ENCODE peak calls at places on chromosomes 12 and 14, in ten cellular contexts. One of them, this sample, is unnamed.

GRCh38 chr14:90204516-90204915 is 51.8 kb upstream of the PSMC1 start:
- DNase-seq in glutamatergic neuron: no peak
- DNase-seq in right cardiac atrium: no peak
- DNase-seq in ELR: no peak
- DNase-seq in neural crest cell: no peak
- DNase-seq in transverse colon: no peak
- DNase-seq in stimulated activated CD4-positive, alpha-beta T cell treated with anti-CD3 and anti-CD28 coated beads, Interleukin-1b, Interleukin-23, amount 100 ng/mL, for 48 hours: no peak
- DNase-seq in NCI-H510A: no peak
- DNase-seq in mucosa of descending colon: no peak
- DNase-seq in NCI-H748 treated with DMSO at 0.1 percent for 48 hours: peak; percentile 77
- DNase-seq in this sample: no peak

GRCh38 chr14:88385212-88386101 is at the start of gene SPATA7:
- DNase-seq in glutamatergic neuron: peak; percentile 97
- DNase-seq in right cardiac atrium: peak; percentile 97
- DNase-seq in ELR: peak; percentile 91
- DNase-seq in neural crest cell: peak; percentile 92
- DNase-seq in transverse colon: peak; percentile 95
- DNase-seq in stimulated activated CD4-positive, alpha-beta T cell treated with anti-CD3 and anti-CD28 coated beads, Interleukin-1b, Interleukin-23, amount 100 ng/mL, for 48 hours: peak; percentile 86
- DNase-seq in NCI-H510A: peak; percentile 93
- DNase-seq in mucosa of descending colon: peak; percentile 95
- DNase-seq in NCI-H748 treated with DMSO at 0.1 percent for 48 hours: peak; percentile 97
- DNase-seq in this sample: peak; percentile 94

GRCh38 chr12:131869871-131870418 is 24.5 kb upstream of the ULK1 start:
- DNase-seq in glutamatergic neuron: no peak
- DNase-seq in right cardiac atrium: no peak
- DNase-seq in ELR: peak; percentile 90
- DNase-seq in neural crest cell: no peak
- DNase-seq in transverse colon: no peak
- DNase-seq in stimulated activated CD4-positive, alpha-beta T cell treated with anti-CD3 and anti-CD28 coated beads, Interleukin-1b, Interleukin-23, amount 100 ng/mL, for 48 hours: no peak
- DNase-seq in NCI-H510A: no peak
- DNase-seq in mucosa of descending colon: no peak
- DNase-seq in NCI-H748 treated with DMSO at 0.1 percent for 48 hours: peak; percentile 63
- DNase-seq in this sample: peak; percentile 15

GRCh38 chr14:67453575-67454300 is 34.8 kb downstream of the TMEM229B start:
- DNase-seq in glutamatergic neuron: no peak
- DNase-seq in right cardiac atrium: no peak
- DNase-seq in ELR: no peak
- DNase-seq in neural crest cell: no peak
- DNase-seq in transverse colon: no peak
- DNase-seq in stimulated activated CD4-positive, alpha-beta T cell treated with anti-CD3 and anti-CD28 coated beads, Interleukin-1b, Interleukin-23, amount 100 ng/mL, for 48 hours: no peak
- DNase-seq in NCI-H510A: no peak
- DNase-seq in mucosa of descending colon: no peak
- DNase-seq in NCI-H748 treated with DMSO at 0.1 percent for 48 hours: no peak
- DNase-seq in this sample: no peak

GRCh38 chr14:49940805-49941421 is 48.0 kb downstream of the ARF6 start:
- DNase-seq in glutamatergic neuron: no peak
- DNase-seq in right cardiac atrium: no peak
- DNase-seq in ELR: peak; percentile 39
- DNase-seq in neural crest cell: no peak
- DNase-seq in transverse colon: no peak
- DNase-seq in stimulated activated CD4-positive, alpha-beta T cell treated with anti-CD3 and anti-CD28 coated beads, Interleukin-1b, Interleukin-23, amount 100 ng/mL, for 48 hours: no peak
- DNase-seq in NCI-H510A: no peak
- DNase-seq in mucosa of descending colon: no peak
- DNase-seq in NCI-H748 treated with DMSO at 0.1 percent for 48 hours: no peak
- DNase-seq in this sample: no peak

GRCh38 chr14:20247651-20248246 is 8.7 kb downstream of the OR11H4 start:
- DNase-seq in glutamatergic neuron: no peak
- DNase-seq in right cardiac atrium: no peak
- DNase-seq in ELR: peak; percentile 32
- DNase-seq in neural crest cell: no peak
- DNase-seq in transverse colon: no peak
- DNase-seq in stimulated activated CD4-positive, alpha-beta T cell treated with anti-CD3 and anti-CD28 coated beads, Interleukin-1b, Interleukin-23, amount 100 ng/mL, for 48 hours: no peak
- DNase-seq in NCI-H510A: no peak
- DNase-seq in mucosa of descending colon: no peak
- DNase-seq in NCI-H748 treated with DMSO at 0.1 percent for 48 hours: peak; percentile 5
- DNase-seq in this sample: peak; percentile 14

GRCh38 chr12:59030415-59030814 is 110.1 kb upstream of the LRIG3 start:
- DNase-seq in glutamatergic neuron: no peak
- DNase-seq in right cardiac atrium: no peak
- DNase-seq in ELR: no peak
- DNase-seq in neural crest cell: no peak
- DNase-seq in transverse colon: peak; percentile 70
- DNase-seq in stimulated activated CD4-positive, alpha-beta T cell treated with anti-CD3 and anti-CD28 coated beads, Interleukin-1b, Interleukin-23, amount 100 ng/mL, for 48 hours: no peak
- DNase-seq in NCI-H510A: peak; percentile 25
- DNase-seq in mucosa of descending colon: peak; percentile 73
- DNase-seq in NCI-H748 treated with DMSO at 0.1 percent for 48 hours: no peak
- DNase-seq in this sample: no peak

GRCh38 chr14:41154143-41154807 is 452.4 kb upstream of the LRFN5 start:
- DNase-seq in glutamatergic neuron: no peak
- DNase-seq in right cardiac atrium: peak; percentile 30
- DNase-seq in ELR: no peak
- DNase-seq in neural crest cell: no peak
- DNase-seq in transverse colon: no peak
- DNase-seq in stimulated activated CD4-positive, alpha-beta T cell treated with anti-CD3 and anti-CD28 coated beads, Interleukin-1b, Interleukin-23, amount 100 ng/mL, for 48 hours: no peak
- DNase-seq in NCI-H510A: no peak
- DNase-seq in mucosa of descending colon: peak; percentile 41
- DNase-seq in NCI-H748 treated with DMSO at 0.1 percent for 48 hours: no peak
- DNase-seq in this sample: no peak

This sample was measured in iPS-NIHi11.